ENCODE peak calls at places on chromosomes 2 and 18, in seven cellular contexts. I is IMR-90, A is mesendoderm, U is neuronal stem cell, R is trophoblast cell, S is mesenchymal stem cell, L is H1. B is an unnamed sample.

GRCh38 chr2:68737717-68738116 is 3.1 kb downstream of the ARHGAP25 start:
- DNase-seq in R (no peak), S (peak; percentile 47), U (no peak), L (no peak), A (no peak), I (no peak), B (no peak)

GRCh38 chr2:28276807-28277206 is 115.9 kb upstream of the FOSL2 start:
- DNase-seq in A (no peak), S (peak; percentile 29), L (no peak), U (no peak), R (no peak), I (peak; percentile 61), B (no peak)

GRCh38 chr2:42828487-42829416 is 36.4 kb upstream of the HAAO start:
- DNase-seq in A (peak; percentile 84), U (peak; percentile 79), R (peak; percentile 56), S (peak; percentile 70), I (peak; percentile 63), L (peak; percentile 88), B (peak; percentile 86)

GRCh38 chr2:96764253-96764637 is 3.5 kb downstream of the CNNM4 start:
- DNase-seq in L (no peak), R (no peak), S (peak; percentile 20), U (no peak), A (peak; percentile 57), I (no peak), B (no peak)

GRCh38 chr2:24929230-24929629 is 9.2 kb upstream of the ADCY3 start:
- DNase-seq in S (no peak), U (no peak), I (no peak), L (no peak), R (no peak), A (no peak), B (no peak)

GRCh38 chr2:116733699-116734098 is 1080.8 kb upstream of the DDX18 start:
- DNase-seq in U (no peak), L (no peak), S (peak; percentile 40), I (no peak), A (no peak), R (no peak), B (no peak)

GRCh38 chr2:64478502-64479230 is 24.7 kb downstream of the LGALSL start:
- DNase-seq in I (no peak), S (no peak), R (no peak), A (no peak), U (no peak), L (no peak), B (no peak)

GRCh38 chr18:24659837-24660720 is 199.6 kb downstream of the HRH4 start:
- DNase-seq in I (peak; percentile 18), S (no peak), A (no peak), U (no peak), L (no peak), R (no peak), B (no peak)

GRCh38 chr2:231413456-231413855 is 17.9 kb downstream of the B3GNT7 start:
- DNase-seq in S (no peak), U (no peak), I (no peak), L (peak; percentile 54), A (no peak), R (no peak), B (no peak)

DNA sequence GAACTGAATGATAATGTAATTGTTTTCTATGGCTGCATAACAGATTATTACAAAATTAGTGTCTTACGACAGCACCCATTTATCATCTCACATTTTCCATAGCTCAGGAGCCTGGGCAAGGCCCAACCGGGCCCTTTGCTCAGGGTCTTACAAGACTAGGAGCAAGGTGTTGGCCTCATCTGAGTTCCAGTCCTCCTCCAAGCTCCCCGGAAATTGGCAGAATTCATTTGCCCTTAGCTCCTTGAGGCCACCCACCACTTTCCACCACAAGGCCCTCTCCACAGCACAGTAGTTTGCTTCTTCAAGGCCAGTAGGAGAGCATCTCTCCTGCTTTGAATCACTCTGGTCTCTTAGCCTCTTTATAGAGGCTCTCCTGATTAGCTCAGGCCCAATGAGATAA is 89.2 kb upstream of the SALL3 start:
- DNase-seq in L (no peak), S (no peak), R (no peak), I (no peak), A (no peak), U (no peak), B (no peak)
- H3K4ac ChIP-seq in L (no peak overlapping the region), S (no peak overlapping the region), R (no peak overlapping the region), I (no peak overlapping the region), A (no peak overlapping the region), U (no peak overlapping the region), B (no peak overlapping the region)

GRCh38 chr18:49647496-49648168 is 85.8 kb downstream of the LIPG start:
- DNase-seq in I (peak; percentile 69), S (peak; percentile 81), L (no peak), A (no peak), R (peak; percentile 95), U (no peak), B (no peak)

GRCh38 chr18:49648326-49648725 is 86.5 kb downstream of the LIPG start:
- DNase-seq in U (no peak), A (no peak), L (no peak), I (no peak), R (peak; percentile 51), S (peak; percentile 78), B (no peak)

GRCh38 chr18:49646864-49647263 is 85.0 kb downstream of the LIPG start:
- DNase-seq in S (peak; percentile 6), A (no peak), I (no peak), U (no peak), L (no peak), R (no peak), B (no peak)

GRCh38 chr18:49645836-49646235 is 84.0 kb downstream of the LIPG start:
- DNase-seq in U (no peak), R (no peak), I (peak; percentile 43), L (no peak), S (peak; percentile 61), A (peak; percentile 48), B (no peak)

DNA sequence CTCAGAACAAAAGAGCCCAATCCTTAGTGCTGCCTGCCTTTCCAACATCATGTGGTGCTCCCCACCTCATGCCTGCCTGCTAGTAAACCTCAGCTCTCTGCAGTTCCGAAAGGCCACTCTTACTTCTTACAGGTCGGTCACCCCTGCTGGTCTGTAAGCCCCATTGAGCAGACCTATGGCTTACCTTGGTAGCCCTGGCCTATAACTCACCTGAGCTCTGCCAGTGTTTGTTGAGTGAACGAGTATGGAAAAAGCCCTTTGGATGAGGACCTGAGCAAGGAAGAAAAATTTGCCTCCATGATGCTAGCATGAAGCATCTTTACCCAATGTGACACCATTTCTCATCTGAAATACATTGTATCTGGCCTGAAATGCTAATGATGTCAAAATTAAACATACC is 83.3 kb downstream of the LIPG start:
- DNase-seq in U (no peak), A (no peak), L (no peak), I (no peak), R (no peak), S (no peak), B (no peak)
- H3K4ac ChIP-seq in U (no peak overlapping the region), A (no peak overlapping the region), L (no peak overlapping the region), I (no peak overlapping the region), R (no peak overlapping the region), S (peak overlapping the region; percentile 58), B (no peak overlapping the region)

GRCh38 chr18:57927511-57927910 is 116.5 kb upstream of the NEDD4L start:
- DNase-seq in U (no peak), R (peak; percentile 56), I (no peak), L (no peak), A (no peak), S (no peak), B (no peak)
- H3K4ac ChIP-seq in U (no peak overlapping the region), R (no peak overlapping the region), I (no peak overlapping the region), L (no peak overlapping the region), A (no peak overlapping the region), S (no peak overlapping the region), B (no peak overlapping the region)

GRCh38 chr2:100702444-100703134 is 117.3 kb upstream of the NPAS2 start:
- DNase-seq in L (peak; percentile 31), A (peak; percentile 13), R (no peak), S (no peak), U (no peak), I (no peak), B (no peak)
- H3K4ac ChIP-seq in L (no peak overlapping the region), A (no peak overlapping the region), R (no peak overlapping the region), S (no peak overlapping the region), U (no peak overlapping the region), I (no peak overlapping the region), B (no peak overlapping the region)

DNA sequence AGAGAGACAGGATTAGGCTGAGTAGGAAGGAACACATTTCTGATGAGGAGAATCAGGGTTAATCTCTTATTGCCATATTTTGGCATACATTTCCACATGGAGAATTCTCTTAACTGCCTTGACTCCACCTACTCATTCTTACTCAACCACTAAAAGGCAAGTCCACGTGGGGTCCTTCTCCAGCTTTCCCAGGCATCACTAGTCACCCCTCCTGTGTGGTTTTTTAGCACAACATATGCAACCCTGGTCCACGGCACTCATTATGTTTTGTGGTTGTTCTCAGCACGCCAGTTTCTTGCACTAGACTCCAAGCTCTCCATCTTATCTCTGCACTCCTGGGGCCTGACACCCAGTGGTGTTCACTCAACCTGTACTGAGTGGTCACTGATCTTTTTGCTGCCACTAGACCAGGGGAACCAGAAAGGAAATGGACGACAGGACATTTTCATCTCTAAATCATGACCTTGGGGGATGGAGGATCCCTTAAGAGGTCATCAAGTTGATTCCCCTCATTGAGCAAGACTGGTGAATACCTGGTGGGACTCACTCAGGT is 18.0 kb downstream of the MARCHF4 start:
- DNase-seq in S (no peak), L (no peak), I (peak; percentile 61), A (no peak), R (no peak), U (no peak), B (no peak)
- H3K4ac ChIP-seq in S (no peak overlapping the region), L (no peak overlapping the region), I (no peak overlapping the region), A (no peak overlapping the region), R (no peak overlapping the region), U (no peak overlapping the region), B (no peak overlapping the region)

DNA sequence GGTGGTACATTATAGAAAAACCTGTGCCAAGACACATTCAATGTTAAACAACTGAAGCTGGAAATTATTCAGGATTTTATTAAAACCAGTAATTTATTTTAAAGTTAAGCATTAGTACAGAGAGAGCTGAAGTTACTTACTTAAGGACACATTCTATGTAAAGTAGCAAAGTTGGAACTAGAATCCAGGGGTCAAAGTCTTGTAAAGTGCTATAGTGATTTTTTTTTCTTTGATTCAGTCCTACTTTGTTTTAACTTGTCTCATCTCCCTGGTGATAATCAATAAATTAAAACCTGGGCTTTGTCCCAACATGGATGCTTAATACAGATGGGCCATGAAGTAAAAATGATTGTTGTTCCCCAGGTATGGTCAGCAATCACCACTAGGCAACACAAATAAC is 1271.8 kb upstream of the CHAC2 start:
- DNase-seq in A (no peak), I (no peak), R (no peak), U (no peak), L (no peak), S (no peak), B (no peak)
- H3K4ac ChIP-seq in A (no peak overlapping the region), I (no peak overlapping the region), R (no peak overlapping the region), U (no peak overlapping the region), L (no peak overlapping the region), S (no peak overlapping the region), B (no peak overlapping the region)

DNA sequence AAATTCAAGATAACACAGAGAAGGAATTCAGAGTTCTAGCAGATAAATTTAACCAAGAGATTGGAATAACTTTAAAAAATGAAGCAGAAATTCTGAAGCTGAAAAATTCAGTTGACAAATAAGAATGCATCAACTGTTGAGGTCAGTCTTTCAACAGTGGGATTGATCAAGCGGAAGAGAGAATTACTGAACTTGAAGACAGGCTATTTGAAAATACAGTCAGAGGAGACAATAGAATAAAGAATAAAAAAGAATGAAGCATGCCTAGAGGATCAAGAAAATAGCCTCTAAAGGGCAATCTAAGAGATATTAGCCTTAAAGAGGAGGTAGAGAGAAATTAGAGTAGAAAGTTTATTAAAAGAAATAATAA is 27.7 kb upstream of the ITGAV start:
- DNase-seq in A (no peak), L (no peak), R (no peak), I (no peak), U (no peak), S (no peak), B (no peak)
- H3K4ac ChIP-seq in A (no peak overlapping the region), L (no peak overlapping the region), R (no peak overlapping the region), I (no peak overlapping the region), U (no peak overlapping the region), S (no peak overlapping the region), B (no peak overlapping the region)

B was measured in H9.